ENCODE peak calls at places on chromosomes 3 and 15, in four cellular contexts. G is A549, Q is K562, W is HepG2. Y is an unnamed sample.

GRCh38 chr3:104510091-104510860 is 856.4 kb upstream of the ALCAM start:
- DNase-seq in Q (no peak), W (no peak), G (no peak), Y (no peak)

GRCh38 chr3:23484386-23484785 is 281.3 kb downstream of the UBE2E2 start:
- DNase-seq in Q (no peak), W (no peak), G (no peak), Y (no peak)

GRCh38 chr15:32908135-32908801 is 190.5 kb downstream of the GREM1 start:
- DNase-seq in Q (no peak), G (no peak), W (no peak), Y (no peak)

GRCh38 chr3:98812851-98813374 is 49.8 kb downstream of the ST3GAL6 start:
- DNase-seq in W (peak; percentile 82), Q (no peak), G (peak; percentile 87), Y (no peak)

GRCh38 chr3:79765854-79766253 is 1.9 kb downstream of the ROBO1 start:
- DNase-seq in W (no peak), G (no peak), Q (no peak), Y (no peak)

GRCh38 chr3:8869613-8870012 is 93.7 kb downstream of the RAD18 start:
- DNase-seq in Q (no peak), G (peak; percentile 93), W (peak; percentile 77), Y (no peak)

GRCh38 chr3:149647285-149647684 is 10.5 kb downstream of the WWTR1 start:
- DNase-seq in W (no peak), G (no peak), Q (no peak), Y (no peak)

GRCh38 chr3:194333212-194333980 is 17.7 kb downstream of the CPN2 start:
- DNase-seq in Q (peak; percentile 85), G (peak; percentile 82), W (peak; percentile 77), Y (peak; percentile 95)

GRCh38 chr3:136792931-136793330 is 26.0 kb upstream of the SLC35G2 start:
- DNase-seq in G (no peak), W (no peak), Q (no peak), Y (no peak)

GRCh38 chr15:48392356-48392755 is 61.1 kb downstream of the DUT start:
- DNase-seq in G (no peak), W (no peak), Q (no peak), Y (no peak)

GRCh38 chr15:56927816-56928215 is 9.4 kb downstream of the TCF12 start:
- DNase-seq in G (no peak), W (no peak), Q (no peak), Y (no peak)

GRCh38 chr3:16103472-16103871 is 71.0 kb upstream of the GALNT15 start:
- DNase-seq in W (peak; percentile 1), Q (no peak), G (no peak), Y (no peak)

GRCh38 chr3:22159004-22159695 is 408.1 kb upstream of the ZNF385D start:
- DNase-seq in G (no peak), Q (no peak), W (peak; percentile 43), Y (no peak)

GRCh38 chr15:50251638-50252182 is 13.8 kb downstream of the HDC start:
- DNase-seq in Q (no peak), W (no peak), G (no peak), Y (no peak)

GRCh38 chr15:95405447-95405846 is 925.1 kb upstream of the NR2F2 start:
- DNase-seq in G (no peak), Q (no peak), W (no peak), Y (no peak)

GRCh38 chr15:32983679-32984078 is 210.8 kb downstream of the FMN1 start:
- DNase-seq in Q (no peak), G (no peak), W (no peak), Y (no peak)

GRCh38 chr15:60375255-60375809 is 22.5 kb downstream of the ANXA2 start:
- DNase-seq in W (no peak), G (no peak), Q (no peak), Y (no peak)

GRCh38 chr3:154240235-154240634 is 84.1 kb downstream of the DHX36 start:
- DNase-seq in Q (no peak), G (no peak), W (no peak), Y (no peak)

GRCh38 chr3:154236331-154236730 is 88.0 kb downstream of the DHX36 start:
- DNase-seq in Q (no peak), G (no peak), W (no peak), Y (no peak)

GRCh38 chr3:154235330-154235729 is 89.0 kb downstream of the DHX36 start:
- DNase-seq in Q (no peak), W (no peak), G (no peak), Y (no peak)
- TF ChIP-seq NR3C1 in Q (no peak), W (no peak), G (no peak), Y (no peak)

DNA sequence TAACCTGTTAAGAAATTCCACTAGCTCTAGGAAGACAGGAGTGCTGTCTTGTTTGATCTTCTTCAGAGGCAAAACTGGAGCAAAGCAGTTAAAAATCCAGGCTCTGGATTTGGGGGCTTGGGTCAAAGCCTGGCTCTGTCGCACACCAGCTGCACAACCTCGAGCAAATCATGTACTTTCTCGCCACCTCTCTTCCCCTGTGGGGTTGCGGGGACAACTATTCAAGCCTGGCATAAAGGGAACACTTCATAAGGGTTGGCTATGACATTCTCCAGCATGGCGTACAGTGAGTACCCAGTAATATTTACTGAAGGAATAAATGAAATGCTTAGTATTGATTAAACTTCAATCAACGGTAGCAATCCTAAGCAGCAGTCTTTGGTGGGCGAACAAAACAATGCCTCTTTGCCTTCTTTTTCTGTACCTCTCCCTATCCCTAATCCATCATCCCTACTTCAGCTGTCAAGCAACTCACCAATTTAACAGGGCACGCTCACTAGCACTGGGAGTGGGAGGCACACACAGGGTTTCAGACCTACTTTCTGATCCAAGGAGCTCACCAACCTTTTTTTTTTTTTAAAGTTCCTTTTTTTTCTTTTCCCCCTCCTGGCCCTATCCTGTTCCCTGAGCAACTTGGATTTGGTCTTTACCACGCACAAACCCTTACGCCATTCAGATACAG is 33.0 kb downstream of the GNB5 start:
- DNase-seq in G (no peak), Q (no peak), W (no peak), Y (no peak)
- TF ChIP-seq NR3C1 in G (no peak), Q (no peak), W (no peak), Y (no peak)

DNA sequence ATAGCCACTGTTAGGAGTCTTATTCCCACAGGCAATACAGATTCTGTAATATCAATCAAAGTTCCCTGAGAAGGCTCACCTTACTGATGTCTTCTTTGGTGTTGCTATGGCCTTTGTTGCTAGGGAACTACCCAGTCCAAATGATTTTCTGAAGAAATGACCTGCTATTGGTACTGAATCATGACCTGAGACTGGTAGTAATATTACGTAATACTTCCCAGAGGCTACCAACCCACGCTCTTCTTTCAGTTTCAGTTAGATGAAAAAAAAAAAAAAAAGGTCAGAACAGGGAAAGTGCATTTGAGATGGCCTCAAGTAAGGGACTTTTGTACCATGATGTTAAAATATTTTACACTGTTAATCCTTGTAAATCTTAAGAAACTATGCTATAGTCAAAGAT is 1092.5 kb upstream of the EPHA6 start:
- DNase-seq in Q (no peak), W (no peak), G (no peak), Y (no peak)
- TF ChIP-seq NR3C1 in Q (no peak), W (no peak), G (no peak), Y (no peak)

GRCh38 chr3:45579251-45579650 is 15.3 kb upstream of the LIMD1 start:
- DNase-seq in Q (no peak), W (no peak), G (no peak), Y (no peak)

GRCh38 chr3:45583021-45583851 is 11.3 kb upstream of the LIMD1 start:
- DNase-seq in W (peak; percentile 68), G (no peak), Q (no peak), Y (no peak)

GRCh38 chr3:45580142-45580541 is 14.4 kb upstream of the LIMD1 start:
- DNase-seq in W (no peak), Q (no peak), G (no peak), Y (no peak)

GRCh38 chr3:45582407-45582806 is 12.1 kb upstream of the LIMD1 start:
- DNase-seq in W (no peak), G (no peak), Q (no peak), Y (no peak)
- TF ChIP-seq NR3C1 in W (no peak), G (no peak), Q (no peak), Y (no peak)

DNA sequence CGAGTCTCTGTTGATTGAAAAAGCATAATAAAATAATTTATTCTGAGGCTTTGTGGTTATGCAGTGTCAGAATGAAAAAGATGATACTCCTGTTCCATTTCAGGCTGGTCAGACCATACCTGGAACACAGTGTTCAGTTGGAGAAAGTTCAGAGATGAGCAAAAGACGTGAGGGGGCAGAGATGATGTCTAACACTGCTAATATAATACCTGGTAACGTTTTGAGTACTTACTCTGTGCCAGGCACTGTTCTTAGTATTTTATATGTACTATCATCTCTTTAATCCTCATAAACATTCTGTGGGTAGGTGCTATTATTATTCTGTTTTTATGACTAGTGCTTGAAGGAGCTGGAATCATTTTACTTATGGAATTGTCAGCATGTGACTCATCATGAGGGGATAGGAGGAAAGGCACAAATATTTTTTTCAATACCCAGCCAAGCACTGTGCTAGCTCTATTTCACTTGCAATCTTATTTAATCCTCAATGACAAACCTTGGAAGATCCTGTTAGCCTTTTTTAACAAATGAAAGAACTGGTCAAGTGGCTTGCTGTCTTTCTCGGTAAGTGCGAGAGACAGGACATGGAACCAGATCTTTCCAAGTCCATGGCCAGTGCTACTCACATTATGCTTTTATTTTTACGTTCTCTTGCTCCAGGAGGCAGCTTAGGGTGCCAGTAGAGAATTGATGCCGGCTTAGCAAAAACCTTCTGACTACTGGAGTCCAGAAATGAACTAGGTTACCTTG is 31.9 kb downstream of the IQGAP1 start:
- DNase-seq in Q (no peak), W (no peak), G (peak; percentile 41), Y (no peak)
- TF ChIP-seq NR3C1 in Q (no peak), W (no peak), G (no peak), Y (no peak)

DNA sequence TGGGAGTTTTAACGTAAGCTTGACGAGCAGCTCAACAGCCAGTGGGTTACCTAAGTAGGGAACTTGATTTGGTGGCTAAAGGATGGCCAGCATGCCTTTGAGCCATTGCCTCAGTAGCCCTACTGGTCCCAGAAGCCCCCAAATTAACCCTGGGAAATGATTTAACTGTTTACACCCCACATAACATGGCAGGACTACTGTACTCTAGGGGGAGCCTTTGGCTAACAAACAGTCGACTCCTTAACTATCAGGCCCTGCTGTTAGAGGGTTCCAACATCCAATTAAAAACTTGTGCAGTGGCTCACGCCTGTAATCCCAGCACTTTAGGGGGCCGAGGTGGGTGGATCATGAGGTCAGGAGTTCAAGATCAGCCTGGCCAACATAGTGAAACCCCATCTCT is 9.4 kb upstream of the SMCO1 start:
- DNase-seq in Q (no peak), G (no peak), W (no peak), Y (no peak)
- TF ChIP-seq NR3C1 in Q (no peak), G (no peak), W (no peak), Y (no peak)

GRCh38 chr3:129504471-129505100 is 23.9 kb upstream of the RHO start:
- DNase-seq in Q (no peak), W (no peak), G (no peak), Y (no peak)

GRCh38 chr3:129507181-129507831 is 21.1 kb upstream of the RHO start:
- DNase-seq in Q (no peak), W (no peak), G (no peak), Y (no peak)

GRCh38 chr3:129505341-129505740 is 23.1 kb upstream of the RHO start:
- DNase-seq in G (no peak), W (no peak), Q (no peak), Y (no peak)

GRCh38 chr3:129503387-129504010 is 24.9 kb upstream of the RHO start:
- DNase-seq in W (no peak), G (no peak), Q (no peak), Y (no peak)

DNA sequence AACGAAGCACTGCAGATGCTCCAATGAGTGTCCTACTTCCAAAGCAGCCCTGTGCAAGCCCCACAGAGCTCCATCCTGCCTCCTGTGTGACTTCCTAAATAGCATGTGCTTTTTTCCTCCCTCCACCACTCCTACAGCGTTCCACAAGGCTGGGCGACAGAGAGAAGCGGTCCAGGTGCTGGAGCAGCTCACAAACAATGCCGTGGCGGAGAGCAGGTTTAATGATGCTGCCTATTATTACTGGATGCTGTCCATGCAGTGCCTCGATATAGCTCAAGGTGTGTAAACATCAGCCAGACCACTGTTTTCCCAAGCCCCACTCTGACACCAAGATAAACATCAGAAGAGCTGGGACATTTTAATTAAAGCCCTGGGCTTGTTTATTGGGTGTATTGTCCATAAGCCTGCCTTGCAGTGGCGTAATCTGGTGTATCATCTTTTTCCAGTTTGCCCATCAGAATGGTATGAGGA is 22.1 kb upstream of the RHO start:
- DNase-seq in W (no peak), G (no peak), Q (no peak), Y (no peak)
- TF ChIP-seq NR3C1 in W (no peak), G (no peak), Q (no peak), Y (no peak)